ENCODE peak calls at places on chromosomes 6 and 20, in ten cellular contexts. O is left colon, B is G401, R is astrocyte, Z is iPS-NIHi11, U is epithelial cell of esophagus, F is pancreas, I is SK-N-DZ, A is memory B cell, T is AG09309. Q is an unnamed sample.

GRCh38 chr6:2020909-2021308 is 224.5 kb downstream of the GMDS start:
- DNase-seq in O (no peak), B (no peak), R (peak), Z (peak), U (peak), F (no peak), I (no peak), A (no peak), T (peak), Q (no peak)

GRCh38 chr20:33516882-33517281 is 27.0 kb downstream of the CBFA2T2 start:
- DNase-seq in O (no peak), B (peak), R (peak), Z (no peak), U (peak), F (no peak), I (no peak), A (no peak), T (no peak), Q (no peak)

GRCh38 chr20:32520927-32521203 is 64.3 kb downstream of the NOL4L start:
- DNase-seq in O (no peak), B (no peak), R (no peak), Z (no peak), U (no peak), F (no peak), I (no peak), A (no peak), T (no peak), Q (no peak)

GRCh38 chr6:114164206-114164605 is 178.6 kb downstream of the HS3ST5 start:
- DNase-seq in O (no peak), B (no peak), R (no peak), Z (no peak), U (no peak), F (no peak), I (no peak), A (no peak), T (no peak), Q (no peak)

GRCh38 chr20:58054744-58055373 is 173.6 kb downstream of the ANKRD60 start:
- DNase-seq in O (peak), B (no peak), R (no peak), Z (no peak), U (no peak), F (no peak), I (no peak), A (no peak), T (no peak), Q (no peak)

GRCh38 chr6:80332013-80332412 is 225.5 kb downstream of the BCKDHB start:
- DNase-seq in O (no peak), B (no peak), R (no peak), Z (no peak), U (no peak), F (no peak), I (no peak), A (no peak), T (no peak), Q (no peak)

GRCh38 chr6:151060096-151060741 is 179.5 kb upstream of the AKAP12 start:
- DNase-seq in O (no peak), B (no peak), R (peak), Z (no peak), U (peak), F (no peak), I (no peak), A (no peak), T (peak), Q (no peak)

GRCh38 chr20:297925-298754 is 770 bp downstream of the ZCCHC3 start:
- DNase-seq in O (peak), B (peak), R (peak), Z (peak), U (peak), F (peak), I (peak), A (peak), T (no peak), Q (peak)

GRCh38 chr20:21147593-21147992 is 21.7 kb downstream of the KIZ start:
- DNase-seq in O (no peak), B (no peak), R (no peak), Z (no peak), U (peak), F (no peak), I (no peak), A (no peak), T (no peak), Q (no peak)

GRCh38 chr6:38191418-38191817 is 371.9 kb downstream of the ZFAND3 start:
- DNase-seq in O (no peak), B (no peak), R (no peak), Z (no peak), U (no peak), F (no peak), I (no peak), A (no peak), T (no peak), Q (no peak)

GRCh38 chr6:159984268-159984786 is 15.4 kb downstream of the IGF2R start:
- DNase-seq in O (no peak), B (no peak), R (peak), Z (no peak), U (peak), F (no peak), I (no peak), A (no peak), T (no peak), Q (no peak)

GRCh38 chr6:14476793-14477531 is 359.4 kb downstream of the CD83 start:
- DNase-seq in O (peak), B (peak), R (peak), Z (no peak), U (no peak), F (no peak), I (no peak), A (no peak), T (peak), Q (no peak)

GRCh38 chr6:32941412-32941784 is 570 bp upstream of the HLA-DMB start:
- DNase-seq in O (no peak), B (no peak), R (no peak), Z (peak), U (no peak), F (no peak), I (peak), A (peak), T (no peak), Q (no peak)